ENCODE peak calls at places on chromosomes 16 and 17, in six cellular contexts. I is small intestine, K is uterus, P is brain microvascular endothelial cell, S is left lung, X is heart right ventricle. Z is an unnamed sample.
A peak's percentile ranks its signal among the peaks of the same experiment; 100 is the strongest.

GRCh38 chr17:78969865-78970264 is 9.9 kb downstream of the LGALS3BP start:
- DNase-seq in I (no peak), K (no peak), P (no peak), S (no peak), X (no peak), Z (no peak)

GRCh38 chr16:27378871-27379580 is 22.9 kb upstream of the IL21R start:
- DNase-seq in I (no peak), K (no peak), P (no peak), S (no peak), X (no peak), Z (no peak)

GRCh38 chr16:75483222-75483621 is 12.0 kb downstream of the CHST6 start:
- DNase-seq in I (peak; percentile 55), K (no peak), P (peak; percentile 29), S (peak; percentile 28), X (no peak), Z (peak; percentile 98)

GRCh38 chr16:88839026-88839529 is 17.7 kb downstream of the GALNS start:
- DNase-seq in I (no peak), K (no peak), P (no peak), S (no peak), X (no peak), Z (no peak)

GRCh38 chr16:79047337-79047736 is 553.2 kb downstream of the MAF start:
- DNase-seq in I (peak; percentile 42), K (no peak), P (no peak), S (no peak), X (no peak), Z (no peak)

GRCh38 chr17:1577186-1577585 is 14.6 kb upstream of the PITPNA start:
- DNase-seq in I (no peak), K (peak; percentile 84), P (peak; percentile 52), S (peak; percentile 97), X (peak; percentile 87), Z (peak; percentile 56)

GRCh38 chr17:58517378-58517927 is 3.0 kb upstream of the MTMR4 start:
- DNase-seq in I (no peak), K (no peak), P (no peak), S (peak; percentile 97), X (no peak), Z (no peak)

GRCh38 chr17:64042700-64043485 is 22.5 kb upstream of the ICAM2 start:
- DNase-seq in I (no peak), K (no peak), P (no peak), S (no peak), X (no peak), Z (no peak)

GRCh38 chr16:66028505-66029216 is 337.8 kb upstream of the CDH5 start:
- DNase-seq in I (no peak), K (no peak), P (peak; percentile 81), S (no peak), X (no peak), Z (no peak)

GRCh38 chr16:88058817-88059216 is 107.6 kb downstream of the BANP start:
- DNase-seq in I (no peak), K (no peak), P (no peak), S (peak; percentile 57), X (no peak), Z (no peak)

GRCh38 chr16:53792161-53792951 is 88.4 kb downstream of the FTO start:
- DNase-seq in I (no peak), K (no peak), P (no peak), S (no peak), X (no peak), Z (no peak)

GRCh38 chr17:20066253-20066652 is 57.1 kb downstream of the SPECC1 start:
- DNase-seq in I (no peak), K (peak; percentile 79), P (peak; percentile 38), S (no peak), X (peak; percentile 61), Z (peak; percentile 18)

GRCh38 chr17:78110363-78111011 is 18.1 kb downstream of the TMC6 start:
- DNase-seq in I (no peak), K (no peak), P (no peak), S (peak; percentile 57), X (no peak), Z (no peak)

GRCh38 chr16:77842468-77842867 is 54.1 kb downstream of the VAT1L start:
- DNase-seq in I (no peak), K (no peak), P (no peak), S (no peak), X (no peak), Z (no peak)

GRCh38 chr17:78159575-78160158 is 8.7 kb upstream of the SYNGR2 start:
- DNase-seq in I (peak; percentile 78), K (no peak), P (no peak), S (no peak), X (no peak), Z (peak; percentile 98)

GRCh38 chr17:31733326-31733725 is 125.7 kb downstream of the COPRS start:
- DNase-seq in I (no peak), K (no peak), P (no peak), S (no peak), X (no peak), Z (no peak)

GRCh38 chr16:4489030-4489429 is 12.8 kb downstream of the HMOX2 start:
- DNase-seq in I (no peak), K (no peak), P (peak; percentile 77), S (no peak), X (no peak), Z (no peak)

GRCh38 chr17:66675991-66676371 is 158.9 kb upstream of the CACNG5 start:
- DNase-seq in I (no peak), K (peak; percentile 61), P (no peak), S (no peak), X (no peak), Z (no peak)

GRCh38 chr17:66491213-66491612 is 188.8 kb downstream of the PRKCA start:
- DNase-seq in I (no peak), K (no peak), P (no peak), S (no peak), X (no peak), Z (no peak)

GRCh38 chr17:65514541-65514940 is 46.9 kb downstream of the AXIN2 start:
- DNase-seq in I (no peak), K (no peak), P (no peak), S (no peak), X (no peak), Z (no peak)

GRCh38 chr16:9123871-9124270 is 32.4 kb downstream of the HAPSTR1 start:
- DNase-seq in I (peak; percentile 94), K (no peak), P (no peak), S (peak; percentile 93), X (no peak), Z (no peak)

GRCh38 chr17:16377804-16378400 is 3.0 kb upstream of the UBB start:
- DNase-seq in I (no peak), K (no peak), P (peak; percentile 35), S (no peak), X (no peak), Z (peak; percentile 76)

GRCh38 chr17:43860077-43860725 is 13.2 kb downstream of the CD300LG start:
- DNase-seq in I (no peak), K (no peak), P (no peak), S (no peak), X (no peak), Z (no peak)

GRCh38 chr16:2838928-2839327 is 8.8 kb downstream of the ZG16B start:
- DNase-seq in I (peak; percentile 60), K (peak; percentile 32), P (peak; percentile 58), S (peak; percentile 88), X (peak; percentile 44), Z (no peak)

GRCh38 chr16:86112178-86112577 is 213.2 kb downstream of the IRF8 start:
- DNase-seq in I (no peak), K (no peak), P (no peak), S (no peak), X (no peak), Z (no peak)

GRCh38 chr16:86108062-86108461 is 209.1 kb downstream of the IRF8 start:
- DNase-seq in I (no peak), K (no peak), P (no peak), S (no peak), X (no peak), Z (no peak)

GRCh38 chr16:86110134-86110533 is 211.2 kb downstream of the IRF8 start:
- DNase-seq in I (no peak), K (no peak), P (no peak), S (no peak), X (no peak), Z (no peak)

GRCh38 chr16:86107190-86107589 is 208.2 kb downstream of the IRF8 start:
- DNase-seq in I (no peak), K (no peak), P (no peak), S (no peak), X (no peak), Z (no peak)

GRCh38 chr16:86110726-86111125 is 211.8 kb downstream of the IRF8 start:
- DNase-seq in I (no peak), K (no peak), P (no peak), S (no peak), X (no peak), Z (no peak)
- H3K27ac ChIP-seq in I (no peak overlapping the region), K (no peak overlapping the region), P (no peak overlapping the region), S (no peak overlapping the region), X (no peak overlapping the region), Z (no peak overlapping the region)

GRCh38 chr17:82534401-82534812 is 14.9 kb downstream of the FOXK2 start:
- DNase-seq in I (no peak), K (no peak), P (no peak), S (peak; percentile 26), X (no peak), Z (no peak)
- H3K27ac ChIP-seq in I (no peak overlapping the region), K (peak overlapping the region; percentile 99), P (no peak overlapping the region), S (peak overlapping the region; percentile 76), X (no peak overlapping the region), Z (peak overlapping the region; percentile 72)

GRCh38 chr16:1745900-1746692 is 25.2 kb downstream of the NME3 start:
- DNase-seq in I (no peak), K (no peak), P (peak; percentile 93), S (peak; percentile 72), X (no peak), Z (no peak)
- H3K27ac ChIP-seq in I (no peak overlapping the region), K (no peak overlapping the region), P (peak overlapping the region; percentile 94), S (no peak overlapping the region), X (no peak overlapping the region), Z (no peak overlapping the region)

GRCh38 chr16:58128721-58129096 is 472 bp downstream of the CFAP20 start:
- DNase-seq in I (no peak), K (no peak), P (no peak), S (peak; percentile 80), X (no peak), Z (no peak)

GRCh38 chr16:58126451-58126968 is 2.7 kb downstream of the CFAP20 start:
- DNase-seq in I (no peak), K (no peak), P (no peak), S (no peak), X (no peak), Z (no peak)

GRCh38 chr16:58127033-58127556 is 2.1 kb downstream of the CFAP20 start:
- DNase-seq in I (peak; percentile 42), K (no peak), P (peak; percentile 38), S (no peak), X (no peak), Z (no peak)

GRCh38 chr16:58128181-58128631 is 975 bp downstream of the CFAP20 start:
- DNase-seq in I (peak; percentile 79), K (no peak), P (no peak), S (no peak), X (no peak), Z (no peak)

GRCh38 chr16:58127634-58128033 is 1.5 kb downstream of the CFAP20 start:
- DNase-seq in I (no peak), K (no peak), P (no peak), S (no peak), X (no peak), Z (no peak)
- H3K27ac ChIP-seq in I (peak overlapping the region; percentile 30), K (peak overlapping the region; percentile 83), P (peak overlapping the region; percentile 33), S (peak overlapping the region; percentile 90), X (no peak overlapping the region), Z (peak overlapping the region; percentile 67)

DNA sequence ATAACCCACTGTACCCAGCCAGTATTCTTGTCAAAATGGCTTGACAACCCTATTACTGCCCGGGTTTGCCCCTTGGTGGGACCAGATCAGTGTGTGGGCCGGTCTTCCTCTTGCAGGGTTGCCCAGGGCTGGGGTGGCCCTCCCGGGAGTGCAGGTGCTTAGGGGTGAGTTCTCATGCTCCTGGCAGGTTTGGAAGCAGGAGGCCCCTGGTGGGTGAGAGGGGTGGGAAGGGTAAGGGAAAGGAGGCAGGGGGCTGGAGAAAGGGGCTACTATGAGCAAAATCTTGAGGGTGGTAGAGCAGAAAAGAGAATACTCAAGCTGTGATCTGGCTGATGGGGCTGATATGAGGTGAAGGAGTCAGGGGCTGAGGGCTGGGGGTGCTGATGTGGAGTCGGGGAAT is 6.5 kb downstream of the CD300A start:
- DNase-seq in I (no peak), K (no peak), P (no peak), S (peak; percentile 43), X (no peak), Z (no peak)
- H3K27ac ChIP-seq in I (peak overlapping the region; percentile 23), K (no peak overlapping the region), P (no peak overlapping the region), S (no peak overlapping the region), X (no peak overlapping the region), Z (no peak overlapping the region)

Z was measured in epithelial cell of prostate.